ENCODE peak calls at places on chromosome 21, in eight cellular contexts. X, V, B, J, C, S, P and W are unnamed samples.
A peak's percentile ranks its signal among the peaks of the same experiment; 100 is the strongest.

GRCh38 chr21:45154511-45155508 is 80.4 kb downstream of the ADARB1 start:
- DNase-seq in X (peak; percentile 65), V (no peak), B (no peak), J (peak; percentile 18), C (no peak), S (no peak), P (peak; percentile 72), W (no peak)

GRCh38 chr21:43720539-43721224 is 1.8 kb downstream of the PDXK start:
- DNase-seq in X (no peak), V (no peak), B (no peak), J (no peak), C (no peak), S (no peak), P (no peak), W (peak; percentile 11)

GRCh38 chr21:37800496-37801061 is 115.7 kb downstream of the KCNJ6 start:
- DNase-seq in X (no peak), V (no peak), B (no peak), J (no peak), C (no peak), S (no peak), P (no peak), W (no peak)

GRCh38 chr21:31204801-31205200 is 139.3 kb downstream of the TIAM1 start:
- DNase-seq in X (no peak), V (no peak), B (no peak), J (no peak), C (no peak), S (no peak), P (no peak), W (no peak)

GRCh38 chr21:46066843-46067331 is 31.0 kb upstream of the COL6A2 start:
- DNase-seq in X (peak; percentile 73), V (peak; percentile 57), B (no peak), J (no peak), C (no peak), S (peak; percentile 46), P (no peak), W (no peak)

GRCh38 chr21:33801424-33802405 is 113.9 kb downstream of the ATP5PO start:
- DNase-seq in X (peak; percentile 31), V (no peak), B (no peak), J (peak; percentile 71), C (peak; percentile 24), S (no peak), P (peak; percentile 30), W (no peak)

GRCh38 chr21:17461582-17461981 is 51.3 kb upstream of the CXADR start:
- DNase-seq in X (no peak), V (no peak), B (no peak), J (peak; percentile 21), C (no peak), S (no peak), P (no peak), W (no peak)

GRCh38 chr21:31630062-31630711 is 29.3 kb upstream of the SOD1 start:
- DNase-seq in X (no peak), V (no peak), B (no peak), J (peak; percentile 79), C (no peak), S (no peak), P (peak; percentile 54), W (no peak)

GRCh38 chr21:45330075-45330781 is 42.5 kb upstream of the POFUT2 start:
- DNase-seq in X (peak; percentile 88), V (peak; percentile 64), B (no peak), J (peak; percentile 93), C (no peak), S (peak; percentile 89), P (peak; percentile 72), W (no peak)

GRCh38 chr21:42463861-42464515 is 32.0 kb downstream of the RSPH1 start:
- DNase-seq in X (no peak), V (no peak), B (peak; percentile 42), J (peak; percentile 80), C (peak; percentile 79), S (peak; percentile 58), P (no peak), W (no peak)

GRCh38 chr21:15207231-15207630 is 142.4 kb upstream of the NRIP1 start:
- DNase-seq in X (no peak), V (no peak), B (no peak), J (no peak), C (no peak), S (no peak), P (no peak), W (no peak)

GRCh38 chr21:38984982-38985422 is 179.3 kb downstream of the ETS2 start:
- DNase-seq in X (peak; percentile 71), V (no peak), B (no peak), J (no peak), C (no peak), S (no peak), P (peak; percentile 93), W (no peak)

GRCh38 chr21:34531399-34531798 is 19.4 kb upstream of the KCNE1 start:
- DNase-seq in X (no peak), V (no peak), B (no peak), J (no peak), C (no peak), S (no peak), P (no peak), W (no peak)

GRCh38 chr21:31397939-31398338 is 53.9 kb upstream of the TIAM1 start:
- DNase-seq in X (no peak), V (no peak), B (no peak), J (no peak), C (no peak), S (no peak), P (no peak), W (no peak)

GRCh38 chr21:45169001-45169400 is 94.6 kb downstream of the ADARB1 start:
- DNase-seq in X (no peak), V (no peak), B (no peak), J (no peak), C (no peak), S (no peak), P (no peak), W (no peak)

GRCh38 chr21:31724552-31724951 is 7.4 kb downstream of the SCAF4 start:
- DNase-seq in X (no peak), V (no peak), B (no peak), J (no peak), C (no peak), S (no peak), P (no peak), W (no peak)

GRCh38 chr21:40335689-40336088 is 468.5 kb downstream of the PCP4 start:
- DNase-seq in X (no peak), V (no peak), B (no peak), J (no peak), C (no peak), S (no peak), P (no peak), W (no peak)

GRCh38 chr21:44916965-44917364 is 3.7 kb downstream of the ITGB2 start:
- DNase-seq in X (no peak), V (no peak), B (no peak), J (no peak), C (no peak), S (no peak), P (no peak), W (no peak)

GRCh38 chr21:22961248-22961647 is 1963.0 kb downstream of the NCAM2 start:
- DNase-seq in X (no peak), V (no peak), B (no peak), J (no peak), C (no peak), S (no peak), P (no peak), W (no peak)

GRCh38 chr21:17911628-17912027 is 92.5 kb upstream of the C21orf91 start:
- DNase-seq in X (peak; percentile 49), V (no peak), B (no peak), J (no peak), C (no peak), S (no peak), P (peak; percentile 91), W (no peak)

GRCh38 chr21:45401054-45401518 is 3.9 kb upstream of the COL18A1 start:
- DNase-seq in X (no peak), V (no peak), B (no peak), J (peak; percentile 54), C (no peak), S (no peak), P (no peak), W (no peak)